ENCODE peak calls at places on chromosomes 2 and 18, in seven cellular contexts. P is neural progenitor cell, F is SK-N-SH, R is hepatocyte, W is GM23248, K is PC-3, Q is HCT116. E is an unnamed sample.

GRCh38 chr2:189210250-189211075 is 30.9 kb upstream of the COL5A2 start:
- DNase-seq in P (no peak), F (no peak), R (peak; percentile 62), W (peak; percentile 96), K (peak; percentile 85), Q (peak; percentile 24), E (no peak)

GRCh38 chr18:7535436-7536190 is 31.5 kb upstream of the PTPRM start:
- DNase-seq in P (no peak), F (no peak), R (no peak), W (no peak), K (peak; percentile 49), Q (no peak), E (no peak)

GRCh38 chr18:48663931-48664847 is 125.4 kb downstream of the CTIF start:
- DNase-seq in P (peak; percentile 72), F (peak; percentile 84), R (peak; percentile 71), W (peak; percentile 66), K (peak; percentile 48), Q (no peak), E (peak; percentile 88)

GRCh38 chr2:36497570-36498163 is 100.3 kb downstream of the FEZ2 start:
- DNase-seq in P (no peak), F (no peak), R (no peak), W (no peak), K (no peak), Q (no peak), E (no peak)

GRCh38 chr2:109438773-109439191 is 175.0 kb downstream of the SEPTIN10 start:
- DNase-seq in P (no peak), F (peak; percentile 7), R (peak; percentile 24), W (peak; percentile 90), K (peak; percentile 33), Q (no peak), E (no peak)

GRCh38 chr2:195674491-195675226 is 17.6 kb downstream of the SLC39A10 start:
- DNase-seq in P (no peak), F (no peak), R (no peak), W (peak; percentile 66), K (no peak), Q (no peak), E (no peak)

GRCh38 chr2:98507940-98508689 is 63.5 kb downstream of the INPP4A start:
- DNase-seq in P (no peak), F (no peak), R (no peak), W (no peak), K (no peak), Q (no peak), E (no peak)

GRCh38 chr2:242075683-242076082 is 206.2 kb downstream of the RTP5 start:
- DNase-seq in P (no peak), F (no peak), R (no peak), W (peak; percentile 33), K (peak; percentile 38), Q (peak; percentile 7), E (no peak)

GRCh38 chr2:1731512-1731962 is 12.8 kb downstream of the PXDN start:
- DNase-seq in P (peak; percentile 38), F (peak; percentile 44), R (no peak), W (peak; percentile 88), K (peak; percentile 78), Q (no peak), E (no peak)

GRCh38 chr2:1728821-1729220 is 15.5 kb downstream of the PXDN start:
- DNase-seq in P (peak; percentile 67), F (peak; percentile 87), R (peak; percentile 74), W (no peak), K (peak; percentile 64), Q (no peak), E (peak; percentile 79)

GRCh38 chr2:1729264-1729663 is 15.1 kb downstream of the PXDN start:
- DNase-seq in P (no peak), F (no peak), R (no peak), W (no peak), K (no peak), Q (no peak), E (no peak)

GRCh38 chr2:1731963-1732768 is 12.1 kb downstream of the PXDN start:
- DNase-seq in P (peak; percentile 54), F (peak; percentile 84), R (peak; percentile 60), W (peak; percentile 86), K (no peak), Q (no peak), E (no peak)

DNA sequence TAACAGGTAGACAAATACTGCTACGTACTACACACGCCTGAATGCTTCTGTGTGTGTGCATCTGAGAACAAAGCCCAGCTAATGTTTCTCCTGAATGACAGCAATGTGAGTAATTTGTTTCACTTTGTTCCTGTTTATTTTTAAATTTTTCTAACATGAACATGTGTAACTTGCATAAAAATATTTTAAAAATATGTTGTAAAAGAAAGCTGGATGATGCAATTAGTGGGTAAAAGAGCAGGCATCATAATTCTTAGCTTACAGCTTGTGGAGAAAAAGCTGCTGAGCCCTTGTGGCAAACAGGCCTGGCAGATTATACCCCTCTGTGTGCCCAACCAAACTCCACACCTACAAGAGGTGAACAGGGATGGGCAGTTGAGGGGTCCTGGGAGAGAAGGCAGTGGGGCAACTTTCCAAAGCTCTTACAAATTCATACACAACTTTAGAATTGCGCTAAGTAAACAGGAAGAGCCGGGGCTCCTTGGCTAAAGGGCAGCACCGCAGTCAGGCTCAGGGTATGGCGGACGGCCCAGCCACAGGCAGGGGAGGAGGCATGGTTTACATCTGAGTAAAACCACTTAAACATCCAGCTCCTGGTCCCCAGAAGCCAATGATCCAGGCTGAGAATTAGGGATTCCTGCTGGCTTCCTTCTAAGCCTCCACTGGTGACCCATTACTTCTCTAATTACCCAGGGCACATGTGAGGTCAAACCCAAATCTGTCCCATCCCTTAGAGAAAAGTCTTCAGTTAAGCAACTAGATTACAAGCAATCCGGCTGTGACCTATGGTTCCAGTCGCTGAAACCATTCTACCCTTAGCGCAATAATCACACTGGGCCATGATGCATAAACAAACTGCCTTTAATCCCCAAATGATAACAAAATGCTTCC is 14.0 kb downstream of the PXDN start:
- DNase-seq in P (peak; percentile 83), F (peak; percentile 64), R (peak; percentile 59), W (peak; percentile 88), K (peak; percentile 92), Q (no peak), E (peak; percentile 56)
- TF ChIP-seq EZH2phosphoT487 in P (peak; percentile 88), F (no peak), R (peak; percentile 55), W (no peak), K (no peak), Q (no peak), E (no peak)

GRCh38 chr2:120261387-120262006 is 8.8 kb downstream of the RALB start:
- DNase-seq in P (no peak), F (no peak), R (no peak), W (no peak), K (no peak), Q (no peak), E (no peak)

GRCh38 chr2:120260736-120261135 is 8.1 kb downstream of the RALB start:
- DNase-seq in P (no peak), F (no peak), R (no peak), W (no peak), K (no peak), Q (no peak), E (no peak)

GRCh38 chr2:120254178-120254577 is 1.5 kb downstream of the RALB start:
- DNase-seq in P (peak; percentile 27), F (no peak), R (no peak), W (no peak), K (no peak), Q (no peak), E (no peak)

GRCh38 chr2:120257522-120257921 is 4.9 kb downstream of the RALB start:
- DNase-seq in P (no peak), F (no peak), R (no peak), W (no peak), K (peak; percentile 21), Q (no peak), E (no peak)

DNA sequence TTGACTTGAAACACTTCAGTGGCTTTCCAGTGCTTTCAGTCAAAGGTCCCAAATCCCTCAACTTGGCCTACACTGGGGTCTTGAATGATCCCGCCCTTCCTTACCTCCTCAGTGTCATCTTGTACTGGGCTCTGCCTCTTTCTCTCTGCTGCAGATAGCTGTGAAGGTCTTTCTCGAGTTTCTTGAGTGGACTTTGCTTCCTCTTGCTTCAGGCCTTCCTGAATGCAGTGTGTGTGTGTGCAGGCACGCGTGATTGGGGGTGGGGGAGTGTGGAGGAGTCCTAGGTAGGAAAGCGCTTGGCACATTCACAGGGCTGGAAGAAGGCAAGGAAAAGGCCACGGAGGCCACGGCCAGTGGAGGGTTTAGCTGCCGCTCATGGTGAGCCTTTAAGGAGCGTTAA is 5.5 kb downstream of the RALB start:
- DNase-seq in P (no peak), F (no peak), R (no peak), W (no peak), K (no peak), Q (no peak), E (no peak)
- TF ChIP-seq EZH2phosphoT487 in P (no peak), F (no peak), R (no peak), W (no peak), K (no peak), Q (no peak), E (no peak)

GRCh38 chr2:147385600-147385999 is 459.2 kb upstream of the ACVR2A start:
- DNase-seq in P (no peak), F (no peak), R (no peak), W (no peak), K (no peak), Q (no peak), E (no peak)
- TF ChIP-seq EZH2phosphoT487 in P (no peak), F (no peak), R (no peak), W (no peak), K (no peak), Q (no peak), E (no peak)

GRCh38 chr2:94990956-94991355 is 34.6 kb upstream of the MAL start:
- DNase-seq in P (no peak), F (no peak), R (no peak), W (no peak), K (no peak), Q (no peak), E (no peak)

GRCh38 chr2:94985636-94986035 is 39.9 kb upstream of the MAL start:
- DNase-seq in P (no peak), F (no peak), R (no peak), W (no peak), K (no peak), Q (no peak), E (no peak)

GRCh38 chr2:94986392-94986963 is 39.0 kb upstream of the MAL start:
- DNase-seq in P (peak; percentile 25), F (peak; percentile 63), R (peak; percentile 44), W (peak; percentile 77), K (peak; percentile 80), Q (peak; percentile 54), E (peak; percentile 90)

GRCh38 chr2:94984964-94985575 is 40.4 kb upstream of the MAL start:
- DNase-seq in P (no peak), F (no peak), R (no peak), W (no peak), K (peak; percentile 31), Q (no peak), E (no peak)

DNA sequence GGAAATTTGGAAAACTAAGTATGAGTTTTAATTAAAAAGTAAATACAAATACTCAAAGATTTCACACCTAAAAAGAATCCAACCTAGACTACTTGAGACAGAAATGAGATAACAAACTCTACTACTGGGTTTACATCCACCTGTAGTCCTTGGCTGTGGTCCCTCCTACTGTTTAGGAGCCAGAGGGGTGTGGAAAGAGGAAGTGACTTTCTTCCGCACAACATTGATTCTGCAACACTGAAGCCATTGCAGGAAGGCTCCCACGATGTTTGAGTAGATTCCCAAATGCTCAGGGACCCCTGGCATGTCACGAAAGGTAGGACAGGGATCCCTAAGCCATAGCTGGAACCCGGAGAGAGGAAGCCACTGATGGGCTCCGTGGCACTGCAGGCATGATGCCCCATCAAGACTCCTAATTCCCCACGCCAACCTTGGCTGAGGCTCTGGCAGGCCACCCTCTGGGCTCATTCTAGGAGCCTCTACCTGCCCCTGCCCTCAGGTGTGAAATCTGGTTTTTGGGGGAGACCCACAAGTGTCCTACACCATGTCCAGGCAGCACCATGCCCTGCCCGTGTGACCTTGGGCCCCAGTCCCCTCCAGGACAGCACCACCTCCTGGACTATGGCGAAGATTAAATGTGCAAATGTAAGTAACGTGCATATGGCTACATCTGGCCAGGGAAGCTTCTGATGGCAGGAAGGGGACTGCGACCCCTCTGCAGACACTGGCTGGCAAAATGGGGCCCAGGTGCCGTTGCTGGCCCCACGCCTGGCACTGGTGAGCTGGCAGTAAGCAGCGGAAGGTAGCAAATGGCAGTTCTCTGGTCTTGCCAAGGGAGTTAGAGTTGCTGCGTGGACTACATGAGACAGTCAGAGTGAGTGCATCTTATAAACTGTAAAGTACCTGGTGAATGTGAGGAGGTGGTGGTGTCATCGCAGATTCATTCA is 38.2 kb upstream of the MAL start:
- DNase-seq in P (no peak), F (no peak), R (no peak), W (no peak), K (no peak), Q (no peak), E (no peak)
- TF ChIP-seq EZH2phosphoT487 in P (no peak), F (no peak), R (no peak), W (no peak), K (no peak), Q (no peak), E (no peak)